ENCODE peak calls at places on chromosomes 12 and 14, in eight cellular contexts. H is brain microvascular endothelial cell; P is left lung; R is AG04450; F is Jurkat, Clone E6-1; E is SK-N-SH; J is fibroblast of pulmonary artery; Q is thoracic aorta. B is an unnamed sample.

GRCh38 chr12:107200394-107200793 is 107.0 kb upstream of the CRY1 start:
- DNase-seq in H (peak; percentile 28), P (no peak), R (peak; percentile 62), F (no peak), E (no peak), J (peak; percentile 40), Q (no peak), B (peak; percentile 2)

GRCh38 chr12:109951751-109952150 is 44.4 kb downstream of the GIT2 start:
- DNase-seq in H (peak; percentile 79), P (no peak), R (peak; percentile 85), F (no peak), E (no peak), J (peak; percentile 73), Q (no peak), B (peak; percentile 76)

GRCh38 chr12:11722071-11722470 is 72.6 kb downstream of the ETV6 start:
- DNase-seq in H (no peak), P (no peak), R (no peak), F (no peak), E (no peak), J (no peak), Q (no peak), B (no peak)

GRCh38 chr14:23327947-23328744 is 6.9 kb downstream of the PABPN1 start:
- DNase-seq in H (peak; percentile 69), P (no peak), R (peak; percentile 63), F (peak; percentile 72), E (peak; percentile 86), J (peak; percentile 86), Q (no peak), B (peak; percentile 87)

GRCh38 chr12:9687228-9687627 is 17.7 kb downstream of the CLEC2D start:
- DNase-seq in H (peak; percentile 77), P (no peak), R (no peak), F (no peak), E (no peak), J (no peak), Q (no peak), B (no peak)

GRCh38 chr12:100295764-100296555 is 29.0 kb downstream of the SCYL2 start:
- DNase-seq in H (no peak), P (no peak), R (no peak), F (no peak), E (no peak), J (peak; percentile 7), Q (no peak), B (no peak)

GRCh38 chr12:102891756-102892155 is 25.3 kb downstream of the PAH start:
- DNase-seq in H (no peak), P (no peak), R (no peak), F (no peak), E (no peak), J (no peak), Q (no peak), B (no peak)

GRCh38 chr12:13124661-13125505 is 21.4 kb upstream of the GSG1 start:
- DNase-seq in H (peak; percentile 66), P (no peak), R (peak; percentile 21), F (no peak), E (no peak), J (peak; percentile 83), Q (no peak), B (no peak)

GRCh38 chr14:89138846-89139245 is 278.2 kb downstream of the FOXN3 start:
- DNase-seq in H (no peak), P (no peak), R (no peak), F (no peak), E (no peak), J (no peak), Q (no peak), B (no peak)

GRCh38 chr12:96471368-96472040 is 17.9 kb upstream of the CFAP54 start:
- DNase-seq in H (peak; percentile 68), P (no peak), R (no peak), F (no peak), E (no peak), J (peak; percentile 55), Q (no peak), B (no peak)

GRCh38 chr14:23052182-23052623 is 5.1 kb downstream of the CDH24 start:
- DNase-seq in H (no peak), P (no peak), R (no peak), F (no peak), E (no peak), J (no peak), Q (no peak), B (peak; percentile 53)

GRCh38 chr12:128098725-128099124 is 168.2 kb upstream of the TMEM132C start:
- DNase-seq in H (no peak), P (no peak), R (no peak), F (no peak), E (no peak), J (no peak), Q (no peak), B (no peak)

GRCh38 chr14:29216774-29217232 is 450.2 kb downstream of the FOXG1 start:
- DNase-seq in H (no peak), P (no peak), R (no peak), F (no peak), E (no peak), J (no peak), Q (no peak), B (peak; percentile 42)

GRCh38 chr14:24310387-24310665 is 386 bp downstream of the LTB4R2 start:
- DNase-seq in H (no peak), P (no peak), R (no peak), F (no peak), E (no peak), J (no peak), Q (no peak), B (no peak)

GRCh38 chr12:113068312-113068935 is 11.9 kb downstream of the DTX1 start:
- DNase-seq in H (no peak), P (no peak), R (no peak), F (no peak), E (no peak), J (no peak), Q (no peak), B (no peak)

GRCh38 chr12:52010152-52010622 is 3.4 kb downstream of the TAMALIN start:
- DNase-seq in H (peak; percentile 32), P (no peak), R (peak; percentile 81), F (no peak), E (peak; percentile 88), J (peak; percentile 95), Q (no peak), B (peak; percentile 98)

GRCh38 chr14:87805315-87805723 is 187.7 kb downstream of the GALC start:
- DNase-seq in H (no peak), P (peak; percentile 46), R (no peak), F (peak; percentile 34), E (peak; percentile 41), J (peak; percentile 44), Q (no peak), B (peak; percentile 26)

GRCh38 chr12:11881835-11882234 is 188.9 kb upstream of the BCL2L14 start:
- DNase-seq in H (no peak), P (no peak), R (no peak), F (no peak), E (no peak), J (no peak), Q (no peak), B (no peak)

GRCh38 chr12:59403259-59403932 is 192.4 kb upstream of the SLC16A7 start:
- DNase-seq in H (peak; percentile 76), P (no peak), R (peak; percentile 52), F (peak; percentile 37), E (peak; percentile 7), J (peak; percentile 80), Q (no peak), B (peak; percentile 80)

GRCh38 chr14:77303417-77304156 is 17.1 kb downstream of the POMT2 start:
- DNase-seq in H (peak; percentile 96), P (no peak), R (peak; percentile 77), F (no peak), E (no peak), J (peak; percentile 94), Q (no peak), B (no peak)

GRCh38 chr12:53219116-53219955 is 12.3 kb upstream of the ITGB7 start:
- DNase-seq in H (peak; percentile 52), P (no peak), R (no peak), F (no peak), E (no peak), J (peak; percentile 52), Q (no peak), B (no peak)

GRCh38 chr14:34081126-34081575 is 130.3 kb upstream of the EGLN3 start:
- DNase-seq in H (peak; percentile 48), P (no peak), R (no peak), F (no peak), E (no peak), J (peak; percentile 6), Q (no peak), B (peak; percentile 42)

GRCh38 chr12:77940011-77940423 is 109.3 kb downstream of the NAV3 start:
- DNase-seq in H (peak; percentile 64), P (no peak), R (peak; percentile 51), F (no peak), E (no peak), J (peak; percentile 83), Q (no peak), B (peak; percentile 78)

DNA sequence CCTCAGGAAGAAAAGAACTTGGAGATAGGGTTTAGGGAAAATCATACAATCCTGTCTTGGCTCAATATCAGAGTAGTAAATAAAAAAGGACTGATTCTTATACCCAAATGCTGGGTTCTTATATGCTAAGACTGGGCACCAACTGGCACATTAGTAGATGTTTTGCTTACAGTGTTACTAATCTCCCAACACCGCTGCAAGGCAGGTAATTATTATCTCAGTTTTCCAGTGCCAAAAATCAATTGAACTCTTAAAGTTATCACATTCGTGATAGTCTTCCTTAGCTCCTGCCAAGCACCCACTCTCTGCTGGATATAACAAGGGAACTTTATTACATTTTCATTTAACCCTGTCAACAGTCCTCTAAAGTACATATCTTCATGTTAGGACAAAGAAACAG is 25.0 kb upstream of the HIGD1C start:
- DNase-seq in H (no peak), P (no peak), R (no peak), F (no peak), E (no peak), J (no peak), Q (no peak), B (no peak)
- H3K4me3 ChIP-seq in H (no peak overlapping the region), P (peak overlapping the region; percentile 54), R (no peak overlapping the region), F (no peak overlapping the region), E (no peak overlapping the region), J (peak overlapping the region; percentile 88), Q (peak overlapping the region; percentile 96), B (no peak overlapping the region)

GRCh38 chr14:53108292-53108937 is 44.7 kb downstream of the DDHD1 start:
- DNase-seq in H (no peak), P (no peak), R (no peak), F (peak; percentile 21), E (no peak), J (no peak), Q (no peak), B (no peak)
- H3K4me3 ChIP-seq in H (no peak overlapping the region), P (peak overlapping the region; percentile 18), R (no peak overlapping the region), F (peak overlapping the region; percentile 55), E (no peak overlapping the region), J (no peak overlapping the region), Q (peak overlapping the region; percentile 56), B (no peak overlapping the region)

GRCh38 chr12:108826115-108826806 is 31.1 kb downstream of the SSH1 start:
- DNase-seq in H (peak; percentile 96), P (no peak), R (peak; percentile 83), F (no peak), E (peak; percentile 79), J (peak; percentile 96), Q (peak; percentile 56), B (peak; percentile 94)
- H3K4me3 ChIP-seq in H (peak overlapping the region; percentile 26), P (peak overlapping the region; percentile 3), R (peak overlapping the region; percentile 47), F (no peak overlapping the region), E (peak overlapping the region; percentile 37), J (peak overlapping the region; percentile 37), Q (peak overlapping the region; percentile 36), B (no peak overlapping the region)

DNA sequence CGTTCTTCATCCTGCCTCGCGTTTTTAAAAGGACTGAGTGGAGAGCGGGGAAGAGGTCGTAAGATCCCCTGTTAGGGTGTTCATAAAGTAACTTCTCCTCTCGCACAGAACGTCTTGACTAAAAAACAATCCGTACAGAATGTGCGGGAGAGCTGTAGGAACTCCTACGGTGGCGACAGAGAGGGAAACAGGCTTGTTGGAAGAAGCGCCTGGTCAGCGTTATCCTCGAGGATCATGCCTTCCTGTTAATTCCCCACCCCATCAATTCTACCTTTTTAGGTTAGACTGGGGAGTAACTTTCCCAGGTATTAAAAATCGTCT is 395 bp upstream of the WASHC4 start:
- DNase-seq in H (peak; percentile 45), P (no peak), R (no peak), F (peak; percentile 18), E (peak; percentile 67), J (peak; percentile 59), Q (no peak), B (no peak)
- H3K4me3 ChIP-seq in H (peak overlapping the region; percentile 96), P (peak overlapping the region; percentile 68), R (peak overlapping the region; percentile 62), F (peak overlapping the region; percentile 87), E (peak overlapping the region; percentile 83), J (peak overlapping the region; percentile 87), Q (peak overlapping the region; percentile 91), B (peak overlapping the region; percentile 79)